ENCODE peak calls at places on chromosomes 13 and 19, in five cellular contexts. One of them, this sample, is unnamed.

GRCh38 chr19:46495789-46496099 is at the start of gene PNMA8B:
- DNase-seq in substantia nigra: peak
- DNase-seq in right atrium auricular region: no peak
- DNase-seq in body of pancreas: peak
- DNase-seq in uterus: no peak
- DNase-seq in this sample: peak

GRCh38 chr13:47903836-47904235 is 97.2 kb downstream of the SUCLA2 start:
- DNase-seq in substantia nigra: no peak
- DNase-seq in right atrium auricular region: no peak
- DNase-seq in body of pancreas: no peak
- DNase-seq in uterus: no peak
- DNase-seq in this sample: no peak

GRCh38 chr19:58154287-58154678 is 3.7 kb upstream of the ZNF329 start:
- DNase-seq in substantia nigra: peak
- DNase-seq in right atrium auricular region: peak
- DNase-seq in body of pancreas: peak
- DNase-seq in uterus: peak
- DNase-seq in this sample: no peak

GRCh38 chr13:30341815-30342570 is 34.6 kb upstream of the KATNAL1 start:
- DNase-seq in substantia nigra: no peak
- DNase-seq in right atrium auricular region: peak
- DNase-seq in body of pancreas: peak
- DNase-seq in uterus: peak
- DNase-seq in this sample: no peak

GRCh38 chr19:6674868-6675305 is 4.9 kb upstream of the TNFSF14 start:
- DNase-seq in substantia nigra: no peak
- DNase-seq in right atrium auricular region: no peak
- DNase-seq in body of pancreas: peak
- DNase-seq in uterus: peak
- DNase-seq in this sample: peak

GRCh38 chr13:85816413-85816812 is 17.2 kb upstream of the SLITRK6 start:
- DNase-seq in substantia nigra: no peak
- DNase-seq in right atrium auricular region: no peak
- DNase-seq in body of pancreas: no peak
- DNase-seq in uterus: no peak
- DNase-seq in this sample: no peak

GRCh38 chr19:1467512-1468273 is 11.3 kb downstream of the C19orf25 start:
- DNase-seq in substantia nigra: no peak
- DNase-seq in right atrium auricular region: no peak
- DNase-seq in body of pancreas: no peak
- DNase-seq in uterus: no peak
- DNase-seq in this sample: no peak

GRCh38 chr13:33194820-33195692 is 90.5 kb downstream of the STARD13 start:
- DNase-seq in substantia nigra: no peak
- DNase-seq in right atrium auricular region: no peak
- DNase-seq in body of pancreas: peak
- DNase-seq in uterus: peak
- DNase-seq in this sample: no peak

GRCh38 chr13:112510002-112510780 is 77.8 kb downstream of the TUBGCP3 start:
- DNase-seq in substantia nigra: peak
- DNase-seq in right atrium auricular region: no peak
- DNase-seq in body of pancreas: peak
- DNase-seq in uterus: no peak
- DNase-seq in this sample: peak

GRCh38 chr13:103188688-103189326 is 122.6 kb upstream of the SLC10A2 start:
- DNase-seq in substantia nigra: no peak
- DNase-seq in right atrium auricular region: no peak
- DNase-seq in body of pancreas: no peak
- DNase-seq in uterus: no peak
- DNase-seq in this sample: no peak

GRCh38 chr13:30561506-30561905 is 56.2 kb upstream of the USPL1 start:
- DNase-seq in substantia nigra: no peak
- DNase-seq in right atrium auricular region: no peak
- DNase-seq in body of pancreas: no peak
- DNase-seq in uterus: no peak
- DNase-seq in this sample: no peak

GRCh38 chr13:20519887-20520286 is 5.8 kb downstream of the CRYL1 start:
- DNase-seq in substantia nigra: no peak
- DNase-seq in right atrium auricular region: no peak
- DNase-seq in body of pancreas: no peak
- DNase-seq in uterus: no peak
- DNase-seq in this sample: no peak

GRCh38 chr19:3383121-3383722 is 16.8 kb downstream of the NFIC start:
- DNase-seq in substantia nigra: no peak
- DNase-seq in right atrium auricular region: peak
- DNase-seq in body of pancreas: no peak
- DNase-seq in uterus: peak
- DNase-seq in this sample: no peak
- H3K27ac ChIP-seq in substantia nigra: peak
- H3K27ac ChIP-seq in right atrium auricular region: peak
- H3K27ac ChIP-seq in body of pancreas: peak
- H3K27ac ChIP-seq in uterus: peak
- H3K27ac ChIP-seq in this sample: no peak

GRCh38 chr19:45279587-45280192 is 28.6 kb downstream of the MARK4 start:
- DNase-seq in substantia nigra: no peak
- DNase-seq in right atrium auricular region: no peak
- DNase-seq in body of pancreas: no peak
- DNase-seq in uterus: no peak
- DNase-seq in this sample: no peak

GRCh38 chr19:45278087-45278486 is 27.0 kb downstream of the MARK4 start:
- DNase-seq in substantia nigra: no peak
- DNase-seq in right atrium auricular region: no peak
- DNase-seq in body of pancreas: no peak
- DNase-seq in uterus: no peak
- DNase-seq in this sample: no peak

GRCh38 chr19:45275370-45275971 is 24.4 kb downstream of the MARK4 start:
- DNase-seq in substantia nigra: no peak
- DNase-seq in right atrium auricular region: no peak
- DNase-seq in body of pancreas: no peak
- DNase-seq in uterus: no peak
- DNase-seq in this sample: no peak

GRCh38 chr19:45273532-45273877 is 22.4 kb downstream of the MARK4 start:
- DNase-seq in substantia nigra: no peak
- DNase-seq in right atrium auricular region: no peak
- DNase-seq in body of pancreas: no peak
- DNase-seq in uterus: no peak
- DNase-seq in this sample: no peak

GRCh38 chr19:45276284-45276687 is 25.2 kb downstream of the MARK4 start:
- DNase-seq in substantia nigra: no peak
- DNase-seq in right atrium auricular region: no peak
- DNase-seq in body of pancreas: peak
- DNase-seq in uterus: no peak
- DNase-seq in this sample: no peak
- H3K27ac ChIP-seq in substantia nigra: no peak
- H3K27ac ChIP-seq in right atrium auricular region: no peak
- H3K27ac ChIP-seq in body of pancreas: no peak
- H3K27ac ChIP-seq in uterus: no peak
- H3K27ac ChIP-seq in this sample: no peak

GRCh38 chr19:2720777-2721569 is at the start of gene DIRAS1:
- DNase-seq in substantia nigra: no peak
- DNase-seq in right atrium auricular region: no peak
- DNase-seq in body of pancreas: peak
- DNase-seq in uterus: no peak
- DNase-seq in this sample: no peak
- H3K27ac ChIP-seq in substantia nigra: no peak
- H3K27ac ChIP-seq in right atrium auricular region: peak
- H3K27ac ChIP-seq in body of pancreas: no peak
- H3K27ac ChIP-seq in uterus: peak
- H3K27ac ChIP-seq in this sample: no peak

DNA sequence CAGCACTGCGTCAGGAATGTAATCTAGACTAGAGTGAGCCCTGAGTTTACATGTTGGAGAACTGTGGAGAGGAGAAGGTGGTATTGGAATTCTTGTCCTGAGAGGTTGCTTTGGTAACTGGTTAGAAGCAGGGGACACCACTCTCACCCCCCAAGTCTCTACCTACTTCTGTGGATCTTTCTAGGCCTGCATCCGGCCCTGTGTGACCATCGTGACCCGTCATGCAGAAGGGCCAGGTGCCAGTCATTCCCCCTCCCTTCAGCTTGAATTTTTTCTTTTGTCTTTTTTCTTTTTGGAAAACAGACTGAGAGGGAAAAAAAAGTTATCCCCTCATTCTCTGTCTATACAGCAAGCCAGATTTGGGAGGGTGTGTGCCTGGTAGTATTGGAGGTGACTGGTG is 31.8 kb downstream of the NFIX start:
- DNase-seq in substantia nigra: no peak
- DNase-seq in right atrium auricular region: no peak
- DNase-seq in body of pancreas: no peak
- DNase-seq in uterus: no peak
- DNase-seq in this sample: no peak
- H3K27ac ChIP-seq in substantia nigra: peak
- H3K27ac ChIP-seq in right atrium auricular region: peak
- H3K27ac ChIP-seq in body of pancreas: peak
- H3K27ac ChIP-seq in uterus: peak
- H3K27ac ChIP-seq in this sample: peak

GRCh38 chr19:47613165-47614146 is 4.5 kb downstream of the BICRA start:
- DNase-seq in substantia nigra: no peak
- DNase-seq in right atrium auricular region: no peak
- DNase-seq in body of pancreas: no peak
- DNase-seq in uterus: peak
- DNase-seq in this sample: no peak
- H3K27ac ChIP-seq in substantia nigra: peak
- H3K27ac ChIP-seq in right atrium auricular region: peak
- H3K27ac ChIP-seq in body of pancreas: no peak
- H3K27ac ChIP-seq in uterus: peak
- H3K27ac ChIP-seq in this sample: peak

DNA sequence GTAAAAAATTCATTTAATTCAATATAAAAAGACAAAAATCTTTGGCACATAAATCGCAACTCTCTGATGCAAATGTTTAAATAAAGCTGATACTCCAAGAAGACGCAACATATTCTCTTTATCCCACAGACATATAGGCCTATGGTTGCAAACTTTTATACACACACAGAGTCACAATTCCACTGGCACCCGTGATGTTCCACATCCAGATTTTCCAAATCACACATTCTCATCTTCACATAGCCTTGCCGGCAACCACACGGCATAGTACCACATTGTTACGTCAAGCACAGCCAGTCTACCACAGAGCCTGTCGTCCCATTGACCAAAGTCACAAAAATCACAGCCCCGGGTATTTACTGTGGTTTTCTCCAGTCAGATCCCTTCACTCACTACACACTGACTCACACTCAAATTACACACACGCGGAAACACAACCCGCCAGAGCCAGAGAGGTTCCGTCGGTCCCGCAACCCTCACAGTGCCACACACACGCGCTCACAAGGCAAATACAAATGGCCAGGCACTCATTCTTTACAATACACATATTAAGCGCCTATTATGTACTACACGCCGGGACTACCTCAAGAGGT is 546 bp upstream of the ZNF546 start:
- DNase-seq in substantia nigra: no peak
- DNase-seq in right atrium auricular region: no peak
- DNase-seq in body of pancreas: peak
- DNase-seq in uterus: no peak
- DNase-seq in this sample: peak
- H3K27ac ChIP-seq in substantia nigra: peak
- H3K27ac ChIP-seq in right atrium auricular region: peak
- H3K27ac ChIP-seq in body of pancreas: peak
- H3K27ac ChIP-seq in uterus: peak
- H3K27ac ChIP-seq in this sample: peak

DNA sequence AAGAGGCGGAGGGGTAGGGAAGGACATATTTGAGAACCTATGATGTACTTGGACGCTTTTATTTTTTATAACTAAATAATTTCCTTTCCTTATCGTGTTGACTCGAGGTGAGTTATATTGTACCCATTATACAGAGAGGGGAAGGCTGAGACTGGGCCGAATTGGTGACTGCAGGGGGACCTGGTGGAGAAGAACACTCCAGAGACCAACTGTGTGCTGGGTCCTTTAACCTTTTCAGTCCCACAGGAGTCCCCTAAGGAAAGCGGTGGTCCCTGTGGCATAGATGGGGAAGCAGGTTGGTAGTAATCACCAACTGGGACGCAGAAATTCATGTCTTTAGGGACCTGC is 633 bp downstream of the MYH14 start:
- DNase-seq in substantia nigra: no peak
- DNase-seq in right atrium auricular region: no peak
- DNase-seq in body of pancreas: no peak
- DNase-seq in uterus: no peak
- DNase-seq in this sample: no peak
- H3K27ac ChIP-seq in substantia nigra: peak
- H3K27ac ChIP-seq in right atrium auricular region: peak
- H3K27ac ChIP-seq in body of pancreas: peak
- H3K27ac ChIP-seq in uterus: no peak
- H3K27ac ChIP-seq in this sample: no peak

GRCh38 chr13:113839536-113840204 is 24.2 kb downstream of the GAS6 start:
- DNase-seq in substantia nigra: no peak
- DNase-seq in right atrium auricular region: no peak
- DNase-seq in body of pancreas: peak
- DNase-seq in uterus: no peak
- DNase-seq in this sample: no peak

GRCh38 chr13:113838711-113839201 is 25.1 kb downstream of the GAS6 start:
- DNase-seq in substantia nigra: no peak
- DNase-seq in right atrium auricular region: no peak
- DNase-seq in body of pancreas: no peak
- DNase-seq in uterus: no peak
- DNase-seq in this sample: no peak

GRCh38 chr13:113842336-113843062 is 21.4 kb downstream of the GAS6 start:
- DNase-seq in substantia nigra: no peak
- DNase-seq in right atrium auricular region: no peak
- DNase-seq in body of pancreas: peak
- DNase-seq in uterus: peak
- DNase-seq in this sample: no peak

GRCh38 chr13:113841355-113841653 is 22.6 kb downstream of the GAS6 start:
- DNase-seq in substantia nigra: no peak
- DNase-seq in right atrium auricular region: no peak
- DNase-seq in body of pancreas: no peak
- DNase-seq in uterus: no peak
- DNase-seq in this sample: no peak

GRCh38 chr13:113840541-113841354 is 23.1 kb downstream of the GAS6 start:
- DNase-seq in substantia nigra: no peak
- DNase-seq in right atrium auricular region: no peak
- DNase-seq in body of pancreas: peak
- DNase-seq in uterus: peak
- DNase-seq in this sample: peak
- H3K27ac ChIP-seq in substantia nigra: peak
- H3K27ac ChIP-seq in right atrium auricular region: peak
- H3K27ac ChIP-seq in body of pancreas: peak
- H3K27ac ChIP-seq in uterus: peak
- H3K27ac ChIP-seq in this sample: peak

DNA sequence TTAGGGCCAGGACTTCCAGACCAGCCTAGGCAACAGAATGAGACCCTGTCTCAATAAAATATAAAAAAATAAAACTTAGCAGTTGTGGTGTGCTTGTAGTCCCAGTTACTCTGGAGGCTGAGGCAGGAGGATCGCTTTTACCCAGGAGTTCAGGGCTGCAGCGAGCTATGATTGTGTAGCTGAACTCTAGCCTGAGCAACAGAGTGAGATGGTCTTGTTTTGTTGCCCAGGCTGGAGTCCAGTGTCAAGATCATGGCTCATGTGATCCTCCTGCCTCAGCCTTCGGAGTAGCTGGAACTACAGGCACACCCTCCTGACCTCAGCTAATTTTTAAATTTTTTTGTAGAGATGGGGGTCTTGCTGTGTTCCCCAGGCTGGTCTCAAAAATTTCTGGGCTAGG is 4.3 kb upstream of the JUNB start:
- DNase-seq in substantia nigra: no peak
- DNase-seq in right atrium auricular region: no peak
- DNase-seq in body of pancreas: no peak
- DNase-seq in uterus: no peak
- DNase-seq in this sample: no peak
- H3K27ac ChIP-seq in substantia nigra: peak
- H3K27ac ChIP-seq in right atrium auricular region: peak
- H3K27ac ChIP-seq in body of pancreas: peak
- H3K27ac ChIP-seq in uterus: peak
- H3K27ac ChIP-seq in this sample: peak

GRCh38 chr13:106594986-106595385 is 27.0 kb upstream of the ARGLU1 start:
- DNase-seq in substantia nigra: no peak
- DNase-seq in right atrium auricular region: no peak
- DNase-seq in body of pancreas: no peak
- DNase-seq in uterus: no peak
- DNase-seq in this sample: no peak
- H3K27ac ChIP-seq in substantia nigra: no peak
- H3K27ac ChIP-seq in right atrium auricular region: no peak
- H3K27ac ChIP-seq in body of pancreas: no peak
- H3K27ac ChIP-seq in uterus: no peak
- H3K27ac ChIP-seq in this sample: no peak

This sample was measured in caudate nucleus.